ENCODE peak calls at places on chromosomes 16 and 17, in nine cellular contexts. S, U, M, X, W, N, Y, P and T are unnamed samples.

GRCh38 chr16:16938009-16938408 is 532.8 kb downstream of the XYLT1 start:
- DNase-seq in Y (no peak), W (no peak), U (no peak), P (no peak), S (no peak), M (no peak), X (no peak), N (no peak), T (no peak)

GRCh38 chr16:27544671-27545070 is 5.0 kb downstream of the GTF3C1 start:
- DNase-seq in U (no peak), W (no peak), Y (no peak), X (no peak), M (no peak), N (no peak), P (no peak), S (peak; percentile 25), T (no peak)

GRCh38 chr16:46731691-46732555 is 16.2 kb downstream of the MYLK3 start:
- DNase-seq in X (no peak), Y (no peak), W (no peak), S (no peak), N (no peak), U (no peak), M (no peak), P (no peak), T (no peak)

GRCh38 chr17:82218349-82219075 is 5.9 kb upstream of the CCDC57 start:
- DNase-seq in M (no peak), W (no peak), Y (no peak), P (no peak), U (no peak), X (no peak), S (no peak), N (no peak), T (no peak)

GRCh38 chr16:66894948-66895696 is 14.8 kb downstream of the PDP2 start:
- DNase-seq in P (peak; percentile 23), X (no peak), N (peak; percentile 76), W (peak; percentile 77), S (peak; percentile 82), Y (peak; percentile 90), U (no peak), M (no peak), T (peak; percentile 65)

GRCh38 chr16:65657051-65657450 is 535.2 kb upstream of the CDH11 start:
- DNase-seq in N (no peak), Y (no peak), X (no peak), S (no peak), M (no peak), W (no peak), P (no peak), U (no peak), T (no peak)

GRCh38 chr17:1035546-1036170 is 38.7 kb downstream of the TIMM22 start:
- DNase-seq in N (no peak), P (no peak), U (no peak), Y (no peak), W (no peak), X (no peak), M (no peak), S (no peak), T (no peak)

GRCh38 chr16:65418435-65418834 is 296.6 kb upstream of the CDH11 start:
- DNase-seq in P (no peak), U (no peak), W (no peak), Y (no peak), N (no peak), M (no peak), S (no peak), X (no peak), T (no peak)

GRCh38 chr16:29806641-29807425 is 504 bp downstream of the MAZ start:
- DNase-seq in U (no peak), X (no peak), M (no peak), Y (peak; percentile 62), W (peak; percentile 75), S (peak; percentile 84), N (peak; percentile 64), P (no peak), T (no peak)

GRCh38 chr17:27466748-27467375 is 10.6 kb downstream of the KSR1 start:
- DNase-seq in P (no peak), M (no peak), S (no peak), U (peak; percentile 87), X (no peak), Y (no peak), N (no peak), W (no peak), T (no peak)

GRCh38 chr16:79287424-79287917 is 313.1 kb downstream of the MAF start:
- DNase-seq in P (no peak), N (no peak), S (no peak), M (no peak), Y (no peak), X (peak; percentile 49), U (no peak), W (no peak), T (no peak)

GRCh38 chr17:42779942-42780815 is at the start of gene WNK4:
- DNase-seq in Y (peak; percentile 46), M (no peak), N (peak; percentile 89), S (peak; percentile 57), X (no peak), U (no peak), P (no peak), W (peak; percentile 41), T (no peak)

GRCh38 chr16:74575175-74575804 is 31.6 kb downstream of the GLG1 start:
- DNase-seq in S (no peak), Y (no peak), N (no peak), X (no peak), U (no peak), W (no peak), P (no peak), M (no peak), T (no peak)

GRCh38 chr16:67208525-67208896 is 9.6 kb downstream of the ELMO3 start:
- DNase-seq in M (no peak), S (no peak), X (no peak), U (no peak), W (no peak), P (no peak), Y (no peak), N (no peak), T (no peak)

GRCh38 chr16:24102120-24102740 is 153.9 kb upstream of the CACNG3 start:
- DNase-seq in S (no peak), M (no peak), N (no peak), W (no peak), Y (no peak), U (no peak), X (no peak), P (no peak), T (no peak)

GRCh38 chr17:15659663-15660062 is 24.4 kb downstream of the TRIM16 start:
- DNase-seq in W (peak; percentile 71), Y (peak; percentile 54), N (no peak), M (no peak), P (no peak), U (no peak), S (no peak), X (no peak), T (no peak)

GRCh38 chr17:16944334-16945140 is 27.4 kb downstream of the TNFRSF13B start:
- DNase-seq in P (no peak), U (no peak), N (no peak), S (peak; percentile 46), X (no peak), W (no peak), M (no peak), Y (no peak), T (no peak)

GRCh38 chr17:80611831-80612230 is 67.2 kb downstream of the RPTOR start:
- DNase-seq in X (no peak), P (no peak), U (no peak), W (no peak), Y (no peak), N (no peak), S (no peak), M (no peak), T (no peak)

GRCh38 chr16:1082952-1083675 is 10.6 kb downstream of the SSTR5 start:
- DNase-seq in W (no peak), U (no peak), S (no peak), Y (no peak), X (no peak), P (no peak), M (no peak), N (no peak), T (no peak)

GRCh38 chr17:61303334-61304096 is 96.1 kb upstream of the TBX2 start:
- DNase-seq in P (no peak), X (no peak), W (no peak), Y (no peak), S (no peak), M (no peak), N (no peak), U (no peak), T (no peak)

GRCh38 chr16:17965131-17965530 is 371.4 kb downstream of the NPIPA8 start:
- DNase-seq in X (no peak), U (no peak), N (no peak), W (no peak), P (no peak), S (no peak), Y (no peak), M (no peak), T (no peak)

GRCh38 chr16:11181889-11182279 is 74.1 kb downstream of the SOCS1 start:
- DNase-seq in Y (no peak), U (peak; percentile 64), W (no peak), N (no peak), M (no peak), X (no peak), P (no peak), S (no peak), T (no peak)

GRCh38 chr17:65039349-65039988 is 17.1 kb downstream of the GNA13 start:
- DNase-seq in X (no peak), S (no peak), Y (no peak), N (no peak), P (no peak), M (no peak), U (peak; percentile 68), W (no peak), T (no peak)

GRCh38 chr17:81556175-81556691 is 4.1 kb upstream of the FAAP100 start:
- DNase-seq in W (peak; percentile 19), X (no peak), U (no peak), M (no peak), N (no peak), S (no peak), Y (peak; percentile 70), P (no peak), T (no peak)

GRCh38 chr17:81422776-81423697 is 27.8 kb downstream of the BAHCC1 start:
- DNase-seq in N (peak; percentile 62), W (peak; percentile 71), S (peak; percentile 92), X (no peak), U (no peak), Y (peak; percentile 50), M (peak; percentile 93), P (no peak), T (peak; percentile 53)

GRCh38 chr16:52657924-52658323 is 111.0 kb upstream of the TOX3 start:
- DNase-seq in U (no peak), Y (no peak), W (no peak), M (no peak), N (no peak), P (no peak), X (no peak), S (no peak), T (no peak)

GRCh38 chr17:68439656-68440290 is 17.5 kb downstream of the WIPI1 start:
- DNase-seq in S (no peak), X (no peak), P (no peak), Y (no peak), N (no peak), W (no peak), M (no peak), U (no peak), T (no peak)

GRCh38 chr16:15770512-15770911 is 86.3 kb downstream of the MYH11 start:
- DNase-seq in X (no peak), M (no peak), P (no peak), S (no peak), U (no peak), N (no peak), Y (no peak), W (no peak), T (no peak)

GRCh38 chr17:81621494-81622230 is 15.2 kb downstream of the NPLOC4 start:
- DNase-seq in U (no peak), X (no peak), P (no peak), M (no peak), S (no peak), W (no peak), Y (no peak), N (no peak), T (no peak)

GRCh38 chr16:9847146-9847545 is 335.1 kb downstream of the GRIN2A start:
- DNase-seq in W (no peak), U (no peak), P (no peak), N (no peak), Y (no peak), X (no peak), S (no peak), M (no peak), T (no peak)

GRCh38 chr17:50532452-50533024 is at the start of gene EPN3:
- DNase-seq in U (no peak), M (no peak), X (no peak), P (no peak), W (peak; percentile 95), Y (peak; percentile 55), N (peak; percentile 78), S (no peak), T (no peak)